ENCODE peak calls at places on chromosomes 16 and 17, in four cellular contexts. One of them, this sample, is unnamed.

GRCh38 chr17:72702136-72702735 is 390.3 kb downstream of the SLC39A11 start:
- DNase-seq in A549: peak
- DNase-seq in heart left ventricle: no peak
- DNase-seq in breast epithelium: no peak
- DNase-seq in this sample: no peak

GRCh38 chr17:79654960-79655382 is 44.1 kb upstream of the RBFOX3 start:
- DNase-seq in A549: no peak
- DNase-seq in heart left ventricle: no peak
- DNase-seq in breast epithelium: no peak
- DNase-seq in this sample: no peak

GRCh38 chr17:65408050-65408449 is 153.4 kb downstream of the AXIN2 start:
- DNase-seq in A549: no peak
- DNase-seq in heart left ventricle: no peak
- DNase-seq in breast epithelium: no peak
- DNase-seq in this sample: no peak

GRCh38 chr16:54928016-54928356 is 2.7 kb upstream of the IRX5 start:
- DNase-seq in A549: peak
- DNase-seq in heart left ventricle: no peak
- DNase-seq in breast epithelium: no peak
- DNase-seq in this sample: peak

GRCh38 chr16:62254847-62255246 is 218.6 kb upstream of the CDH8 start:
- DNase-seq in A549: no peak
- DNase-seq in heart left ventricle: no peak
- DNase-seq in breast epithelium: no peak
- DNase-seq in this sample: no peak

GRCh38 chr17:11330871-11331270 is 89.9 kb downstream of the SHISA6 start:
- DNase-seq in A549: no peak
- DNase-seq in heart left ventricle: no peak
- DNase-seq in breast epithelium: no peak
- DNase-seq in this sample: no peak

GRCh38 chr16:53816211-53816610 is 112.3 kb downstream of the FTO start:
- DNase-seq in A549: no peak
- DNase-seq in heart left ventricle: no peak
- DNase-seq in breast epithelium: peak
- DNase-seq in this sample: no peak

GRCh38 chr16:83983491-83983890 is 15.4 kb downstream of the NECAB2 start:
- DNase-seq in A549: no peak
- DNase-seq in heart left ventricle: no peak
- DNase-seq in breast epithelium: no peak
- DNase-seq in this sample: no peak

GRCh38 chr17:29089601-29090044 is 46.7 kb downstream of the PIPOX start:
- DNase-seq in A549: no peak
- DNase-seq in heart left ventricle: no peak
- DNase-seq in breast epithelium: no peak
- DNase-seq in this sample: no peak

GRCh38 chr16:28845173-28846079 is 722 bp downstream of the TUFM start:
- DNase-seq in A549: peak
- DNase-seq in heart left ventricle: no peak
- DNase-seq in breast epithelium: no peak
- DNase-seq in this sample: peak

GRCh38 chr17:62807812-62808575 is at the start of gene MARCHF10:
- DNase-seq in A549: no peak
- DNase-seq in heart left ventricle: peak
- DNase-seq in breast epithelium: no peak
- DNase-seq in this sample: no peak

GRCh38 chr16:75471723-75472634 is 7.5 kb upstream of the TMEM170A start:
- DNase-seq in A549: peak
- DNase-seq in heart left ventricle: peak
- DNase-seq in breast epithelium: peak
- DNase-seq in this sample: peak

GRCh38 chr16:626787-627457 is 3.9 kb upstream of the WFIKKN1 start:
- DNase-seq in A549: peak
- DNase-seq in heart left ventricle: no peak
- DNase-seq in breast epithelium: no peak
- DNase-seq in this sample: peak

GRCh38 chr16:28149016-28149888 is 62.5 kb downstream of the XPO6 start:
- DNase-seq in A549: no peak
- DNase-seq in heart left ventricle: no peak
- DNase-seq in breast epithelium: no peak
- DNase-seq in this sample: no peak

GRCh38 chr17:75756451-75757085 is 8.4 kb downstream of the GALK1 start:
- DNase-seq in A549: no peak
- DNase-seq in heart left ventricle: no peak
- DNase-seq in breast epithelium: no peak
- DNase-seq in this sample: no peak

GRCh38 chr17:64661731-64661980 is 451 bp downstream of the SMURF2 start:
- DNase-seq in A549: no peak
- DNase-seq in heart left ventricle: peak
- DNase-seq in breast epithelium: peak
- DNase-seq in this sample: no peak

GRCh38 chr16:1272453-1273198 is 16.8 kb downstream of the TPSD1 start:
- DNase-seq in A549: no peak
- DNase-seq in heart left ventricle: peak
- DNase-seq in breast epithelium: no peak
- DNase-seq in this sample: no peak

GRCh38 chr16:57007050-57007449 is 17.7 kb downstream of the NLRC5 start:
- DNase-seq in A549: no peak
- DNase-seq in heart left ventricle: no peak
- DNase-seq in breast epithelium: no peak
- DNase-seq in this sample: no peak

GRCh38 chr16:19382084-19382801 is 35.4 kb upstream of the TMC5 start:
- DNase-seq in A549: no peak
- DNase-seq in heart left ventricle: no peak
- DNase-seq in breast epithelium: no peak
- DNase-seq in this sample: no peak

GRCh38 chr17:57995076-57995956 is 7.3 kb upstream of the VEZF1 start:
- DNase-seq in A549: peak
- DNase-seq in heart left ventricle: peak
- DNase-seq in breast epithelium: peak
- DNase-seq in this sample: peak

GRCh38 chr17:73031472-73031871 is 61.0 kb downstream of the SLC39A11 start:
- DNase-seq in A549: no peak
- DNase-seq in heart left ventricle: no peak
- DNase-seq in breast epithelium: no peak
- DNase-seq in this sample: no peak

GRCh38 chr17:17645961-17646360 is 35.3 kb upstream of the RAI1 start:
- DNase-seq in A549: no peak
- DNase-seq in heart left ventricle: no peak
- DNase-seq in breast epithelium: no peak
- DNase-seq in this sample: no peak

GRCh38 chr17:68800731-68801130 is 154.5 kb downstream of the ABCA8 start:
- DNase-seq in A549: no peak
- DNase-seq in heart left ventricle: no peak
- DNase-seq in breast epithelium: no peak
- DNase-seq in this sample: no peak

GRCh38 chr17:79684132-79684985 is 46.4 kb upstream of the ENPP7 start:
- DNase-seq in A549: no peak
- DNase-seq in heart left ventricle: no peak
- DNase-seq in breast epithelium: no peak
- DNase-seq in this sample: no peak

GRCh38 chr16:50292566-50292948 is 26.2 kb downstream of the ADCY7 start:
- DNase-seq in A549: no peak
- DNase-seq in heart left ventricle: no peak
- DNase-seq in breast epithelium: no peak
- DNase-seq in this sample: no peak

GRCh38 chr16:79613009-79613408 is 12.5 kb upstream of the MAF start:
- DNase-seq in A549: no peak
- DNase-seq in heart left ventricle: no peak
- DNase-seq in breast epithelium: no peak
- DNase-seq in this sample: no peak

GRCh38 chr17:68429881-68430280 is 27.4 kb downstream of the WIPI1 start:
- DNase-seq in A549: no peak
- DNase-seq in heart left ventricle: no peak
- DNase-seq in breast epithelium: no peak
- DNase-seq in this sample: no peak

GRCh38 chr16:52451971-52452421 is 94.9 kb downstream of the TOX3 start:
- DNase-seq in A549: peak
- DNase-seq in heart left ventricle: no peak
- DNase-seq in breast epithelium: no peak
- DNase-seq in this sample: no peak

GRCh38 chr17:28053725-28054124 is 11.2 kb downstream of the NLK start:
- DNase-seq in A549: no peak
- DNase-seq in heart left ventricle: no peak
- DNase-seq in breast epithelium: no peak
- DNase-seq in this sample: no peak

GRCh38 chr16:11032922-11033291 is 88.5 kb downstream of the CLEC16A start:
- DNase-seq in A549: no peak
- DNase-seq in heart left ventricle: peak
- DNase-seq in breast epithelium: peak
- DNase-seq in this sample: no peak

GRCh38 chr16:31043352-31043751 is 10.0 kb downstream of the STX4 start:
- DNase-seq in A549: no peak
- DNase-seq in heart left ventricle: no peak
- DNase-seq in breast epithelium: no peak
- DNase-seq in this sample: no peak

GRCh38 chr17:50502643-50502990 is 5.6 kb upstream of the MYCBPAP start:
- DNase-seq in A549: no peak
- DNase-seq in heart left ventricle: no peak
- DNase-seq in breast epithelium: no peak
- DNase-seq in this sample: no peak

GRCh38 chr16:78794581-78795300 is 695.3 kb downstream of the WWOX start:
- DNase-seq in A549: no peak
- DNase-seq in heart left ventricle: no peak
- DNase-seq in breast epithelium: no peak
- DNase-seq in this sample: no peak

GRCh38 chr17:77886387-77886728 is 72.1 kb upstream of the TNRC6C start:
- DNase-seq in A549: peak
- DNase-seq in heart left ventricle: peak
- DNase-seq in breast epithelium: no peak
- DNase-seq in this sample: no peak

GRCh38 chr17:75909051-75909811 is 4.5 kb upstream of the MRPL38 start:
- DNase-seq in A549: no peak
- DNase-seq in heart left ventricle: no peak
- DNase-seq in breast epithelium: peak
- DNase-seq in this sample: no peak

DNA sequence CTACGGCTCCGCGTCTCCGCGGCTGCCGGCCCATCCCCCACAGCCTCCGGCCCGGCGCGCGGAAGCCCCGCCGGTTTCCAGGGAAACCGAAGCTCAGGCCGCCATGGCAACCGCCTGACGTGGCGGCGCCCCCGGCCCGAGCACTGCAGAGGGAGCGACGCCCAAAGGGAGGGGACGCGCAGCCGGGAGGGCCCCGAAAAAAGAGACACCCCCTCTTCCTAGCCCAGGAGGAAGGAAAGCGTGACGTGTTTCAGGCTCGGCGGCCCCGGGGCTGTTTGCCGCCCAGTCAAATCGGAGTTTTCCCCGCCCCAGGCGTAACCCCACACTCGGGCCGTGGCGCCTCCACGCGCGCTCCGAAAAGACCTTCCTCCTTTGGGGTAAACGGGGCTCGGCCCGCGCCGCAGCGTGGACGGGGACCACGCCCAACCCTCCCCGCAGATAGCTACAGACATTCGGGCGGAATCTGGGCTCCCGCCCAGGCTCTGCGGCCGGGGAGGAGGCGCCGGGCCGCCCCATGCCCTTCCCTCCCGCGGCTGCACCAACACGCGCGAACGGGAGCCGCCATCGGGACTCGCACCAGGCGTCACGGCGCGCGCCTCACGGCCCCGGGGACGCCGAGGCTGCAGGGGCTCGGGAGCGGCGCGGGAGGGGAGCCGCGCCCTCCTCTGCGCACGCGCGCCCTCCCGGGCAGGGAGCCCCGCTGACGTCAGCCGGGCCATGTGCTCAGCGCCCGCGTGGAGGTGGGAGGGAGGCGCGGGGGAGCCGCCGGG is 7.5 kb downstream of the MNT start:
- DNase-seq in A549: peak
- DNase-seq in heart left ventricle: peak
- DNase-seq in breast epithelium: peak
- DNase-seq in this sample: peak
- TF ChIP-seq POLR2A in A549: peak
- TF ChIP-seq POLR2A in heart left ventricle: peak
- TF ChIP-seq POLR2A in breast epithelium: no peak
- TF ChIP-seq POLR2A in this sample: peak

GRCh38 chr16:6777624-6778023 is 555.0 kb upstream of the RBFOX1 start:
- DNase-seq in A549: no peak
- DNase-seq in heart left ventricle: no peak
- DNase-seq in breast epithelium: no peak
- DNase-seq in this sample: no peak
- H3K27ac ChIP-seq in A549: no peak
- H3K27ac ChIP-seq in heart left ventricle: no peak
- H3K27ac ChIP-seq in breast epithelium: no peak
- H3K27ac ChIP-seq in this sample: no peak

DNA sequence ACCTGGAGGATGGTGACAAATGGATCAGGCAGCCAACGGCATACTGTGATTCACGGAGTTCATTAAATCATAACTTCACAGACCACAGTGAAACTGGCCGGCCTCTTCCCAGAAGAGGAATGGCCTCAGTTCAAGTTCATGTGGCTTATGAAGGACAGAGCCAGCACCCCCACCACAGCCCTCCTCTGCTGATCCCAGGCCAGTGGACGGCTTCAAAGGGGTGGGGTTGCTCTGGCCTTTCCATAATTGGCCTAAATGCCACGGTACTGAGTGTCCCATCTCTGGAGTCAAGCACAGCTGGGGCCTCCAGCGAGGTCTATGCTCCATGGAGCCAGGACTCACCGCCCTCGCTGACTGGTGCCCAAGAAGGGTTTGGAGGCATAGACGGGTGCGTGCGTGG is 21.4 kb downstream of the GALNS start:
- DNase-seq in A549: no peak
- DNase-seq in heart left ventricle: no peak
- DNase-seq in breast epithelium: no peak
- DNase-seq in this sample: no peak
- TF ChIP-seq POLR2A in A549: no peak
- TF ChIP-seq POLR2A in heart left ventricle: no peak
- TF ChIP-seq POLR2A in breast epithelium: no peak
- TF ChIP-seq POLR2A in this sample: no peak

GRCh38 chr16:17566656-17567450 is 96.1 kb upstream of the XYLT1 start:
- DNase-seq in A549: no peak
- DNase-seq in heart left ventricle: no peak
- DNase-seq in breast epithelium: no peak
- DNase-seq in this sample: no peak

GRCh38 chr16:17566075-17566474 is 95.3 kb upstream of the XYLT1 start:
- DNase-seq in A549: no peak
- DNase-seq in heart left ventricle: no peak
- DNase-seq in breast epithelium: no peak
- DNase-seq in this sample: no peak

GRCh38 chr16:17568239-17568638 is 97.5 kb upstream of the XYLT1 start:
- DNase-seq in A549: no peak
- DNase-seq in heart left ventricle: no peak
- DNase-seq in breast epithelium: no peak
- DNase-seq in this sample: no peak

GRCh38 chr16:17565605-17566004 is 94.8 kb upstream of the XYLT1 start:
- DNase-seq in A549: no peak
- DNase-seq in heart left ventricle: no peak
- DNase-seq in breast epithelium: no peak
- DNase-seq in this sample: no peak

DNA sequence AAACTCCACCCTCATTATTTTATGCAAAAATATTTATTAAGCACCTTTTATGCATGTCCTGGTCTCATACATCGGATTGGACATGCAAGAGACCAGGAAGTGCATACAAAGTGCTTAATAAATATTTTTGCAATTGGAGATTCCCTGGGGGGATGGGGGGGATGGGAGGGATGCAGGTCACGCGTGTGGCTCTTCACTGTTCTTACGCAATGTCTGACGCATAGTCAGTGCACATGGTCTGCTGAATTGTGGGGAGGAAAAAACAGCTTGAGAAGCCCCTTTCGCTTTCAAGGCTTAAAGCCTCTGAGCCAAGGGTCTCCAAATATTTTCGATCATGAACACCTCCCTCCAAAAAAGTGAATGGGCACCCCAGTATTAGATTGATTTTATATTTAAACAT is 96.7 kb upstream of the XYLT1 start:
- DNase-seq in A549: no peak
- DNase-seq in heart left ventricle: no peak
- DNase-seq in breast epithelium: no peak
- DNase-seq in this sample: no peak
- H3K27ac ChIP-seq in A549: no peak
- H3K27ac ChIP-seq in heart left ventricle: no peak
- H3K27ac ChIP-seq in breast epithelium: no peak
- H3K27ac ChIP-seq in this sample: no peak